ENCODE peak calls at places on chromosomes 5 and 9, in seven cellular contexts. D, W, R, F, L, H and Y are unnamed samples.

GRCh38 chr9:93576296-93577044 is at the start of gene PHF2:
- DNase-seq in D (no peak), W (no peak), R (no peak), F (no peak), L (peak), H (peak), Y (no peak)

GRCh38 chr5:118554991-118555390 is 433.4 kb downstream of the DTWD2 start:
- DNase-seq in D (no peak), W (no peak), R (no peak), F (no peak), L (no peak), H (no peak), Y (no peak)

GRCh38 chr9:121566401-121567141 is 66.9 kb upstream of the GGTA1 start:
- DNase-seq in D (peak), W (peak), R (no peak), F (no peak), L (peak), H (no peak), Y (no peak)

GRCh38 chr9:120931278-120932085 is 4.9 kb upstream of the TRAF1 start:
- DNase-seq in D (peak), W (peak), R (peak), F (peak), L (peak), H (no peak), Y (no peak)

GRCh38 chr9:133787749-133788015 is 49.5 kb upstream of the SARDH start:
- DNase-seq in D (no peak), W (peak), R (no peak), F (no peak), L (no peak), H (peak), Y (no peak)

GRCh38 chr5:119386945-119387344 is 31.1 kb downstream of the TNFAIP8 start:
- DNase-seq in D (no peak), W (peak), R (no peak), F (peak), L (peak), H (no peak), Y (no peak)

GRCh38 chr9:133768859-133769510 is 30.8 kb upstream of the SARDH start:
- DNase-seq in D (no peak), W (no peak), R (no peak), F (peak), L (no peak), H (peak), Y (no peak)

GRCh38 chr9:103649086-103649485 is 445.0 kb upstream of the SMC2 start:
- DNase-seq in D (no peak), W (no peak), R (no peak), F (no peak), L (peak), H (no peak), Y (no peak)

GRCh38 chr5:55223219-55223987 is 3.7 kb downstream of the MCIDAS start:
- DNase-seq in D (no peak), W (no peak), R (no peak), F (no peak), L (no peak), H (no peak), Y (no peak)

GRCh38 chr9:15697459-15697858 is 144.6 kb downstream of the CCDC171 start:
- DNase-seq in D (peak), W (peak), R (peak), F (peak), L (peak), H (no peak), Y (peak)

GRCh38 chr5:74469234-74469972 is 171.1 kb downstream of the ENC1 start:
- DNase-seq in D (no peak), W (no peak), R (no peak), F (no peak), L (no peak), H (no peak), Y (no peak)

GRCh38 chr9:34085581-34086500 is 37.2 kb upstream of the UBAP2 start:
- DNase-seq in D (no peak), W (no peak), R (no peak), F (no peak), L (no peak), H (no peak), Y (no peak)

GRCh38 chr9:97923529-97924108 is 1.3 kb upstream of the TRMO start:
- DNase-seq in D (peak), W (peak), R (peak), F (peak), L (peak), H (no peak), Y (no peak)

GRCh38 chr5:173613433-173614144 is 2.9 kb downstream of the BOD1 start:
- DNase-seq in D (no peak), W (no peak), R (no peak), F (no peak), L (no peak), H (no peak), Y (no peak)
- H3K4me3 ChIP-seq in D (no peak), W (peak), R (peak), F (no peak), L (no peak), H (no peak), Y (no peak)

GRCh38 chr5:134511796-134512660 is 13.4 kb upstream of the JADE2 start:
- DNase-seq in D (peak), W (peak), R (no peak), F (peak), L (peak), H (peak), Y (no peak)
- TF ChIP-seq CTCF in D (peak), W (peak), R (no peak), F (no peak), L (peak), H (peak), Y (no peak)

DNA sequence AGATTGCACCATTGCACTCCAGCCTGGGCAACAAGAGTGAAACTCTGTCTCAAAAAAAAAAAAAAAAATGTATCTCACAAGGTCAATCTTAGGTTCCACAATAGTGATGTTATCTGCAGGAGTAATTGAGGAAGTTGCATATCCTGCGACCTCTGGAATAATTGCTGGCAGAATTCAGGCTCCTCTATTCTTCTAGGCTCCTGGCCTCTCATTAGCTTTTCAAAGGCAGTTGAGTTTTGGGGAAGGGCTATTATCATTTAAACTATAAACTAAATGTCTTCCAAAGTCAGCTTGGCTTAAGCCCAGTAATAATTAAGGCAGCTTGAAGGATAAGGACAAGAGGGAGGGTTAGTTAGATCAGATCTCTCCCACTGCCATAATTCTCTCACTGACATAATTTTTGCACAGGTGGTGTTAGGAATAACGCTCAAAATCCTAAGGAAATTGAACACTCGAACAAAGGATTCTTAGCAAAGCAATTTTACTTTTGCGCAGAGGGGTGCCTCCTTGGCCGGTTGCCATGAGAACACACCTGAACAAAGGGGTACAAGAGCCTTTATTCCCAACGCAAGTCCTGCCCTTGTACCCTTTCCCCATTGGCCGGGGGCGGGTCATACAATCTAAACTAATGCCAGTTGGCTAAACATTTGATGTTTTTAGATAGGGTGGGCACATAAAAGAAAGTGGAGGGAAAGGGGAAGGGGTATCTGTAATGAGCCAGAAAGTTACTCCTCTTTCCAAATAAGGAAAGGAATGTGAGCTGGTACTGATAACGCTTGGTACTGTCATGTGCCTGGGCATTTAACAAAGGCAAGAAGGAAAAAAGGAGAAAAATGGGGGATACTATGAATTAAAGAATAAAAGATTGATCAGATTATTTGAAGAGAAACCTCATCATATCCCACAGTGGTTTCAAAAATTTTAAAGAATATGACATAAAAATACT is 106.4 kb upstream of the CCNG1 start:
- DNase-seq in D (no peak), W (no peak), R (no peak), F (no peak), L (no peak), H (no peak), Y (no peak)
- H3K4me3 ChIP-seq in D (no peak), W (no peak), R (no peak), F (no peak), L (no peak), H (no peak), Y (no peak)

DNA sequence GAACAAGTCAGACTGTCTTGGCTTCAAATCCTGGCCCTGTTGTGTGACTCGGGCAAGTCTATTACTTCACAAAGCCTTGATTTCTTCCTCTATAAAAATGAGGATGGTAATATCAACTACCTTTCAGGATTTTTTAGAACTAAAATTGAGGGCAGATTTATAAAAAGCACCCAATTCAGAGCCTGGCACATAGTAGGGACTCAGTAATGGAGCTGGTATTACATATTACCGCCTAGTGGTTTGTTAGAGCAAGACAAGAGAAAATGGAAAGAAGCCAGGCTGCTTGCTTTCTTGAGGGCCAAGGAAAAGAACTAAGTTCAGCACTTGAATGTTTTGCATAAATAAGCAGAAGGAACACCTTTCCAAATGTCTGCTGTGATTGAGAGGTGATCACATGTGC is 19.4 kb downstream of the ZNF346 start:
- DNase-seq in D (no peak), W (no peak), R (no peak), F (no peak), L (no peak), H (no peak), Y (no peak)
- TF ChIP-seq CTCF in D (no peak), W (no peak), R (no peak), F (no peak), L (no peak), H (no peak), Y (no peak)

GRCh38 chr5:150496534-150496933 is 11.4 kb upstream of the NDST1 start:
- DNase-seq in D (no peak), W (no peak), R (no peak), F (no peak), L (no peak), H (no peak), Y (no peak)

GRCh38 chr5:150498971-150499370 is 9.0 kb upstream of the NDST1 start:
- DNase-seq in D (no peak), W (no peak), R (no peak), F (no peak), L (no peak), H (no peak), Y (no peak)

GRCh38 chr5:150497274-150497988 is 10.5 kb upstream of the NDST1 start:
- DNase-seq in D (peak), W (peak), R (peak), F (peak), L (peak), H (peak), Y (no peak)

GRCh38 chr5:150498501-150498900 is 9.4 kb upstream of the NDST1 start:
- DNase-seq in D (no peak), W (no peak), R (no peak), F (no peak), L (no peak), H (no peak), Y (no peak)

DNA sequence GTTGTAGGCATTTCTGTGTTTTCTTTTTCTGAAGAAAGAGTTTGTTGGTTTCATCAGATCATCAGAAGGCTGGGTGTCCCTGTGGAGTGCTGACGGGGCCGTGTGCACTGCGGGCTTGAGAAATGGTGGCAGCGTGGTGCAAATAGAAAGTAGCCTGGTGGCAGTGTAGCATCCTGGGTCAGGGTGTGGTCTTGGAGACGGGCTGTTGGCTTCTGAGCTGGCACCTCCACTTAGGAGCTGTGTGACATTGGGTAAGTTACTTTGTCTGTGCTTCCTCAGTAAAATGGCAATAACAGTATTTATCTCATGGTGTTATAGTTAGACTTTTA is 10.0 kb upstream of the NDST1 start:
- DNase-seq in D (no peak), W (no peak), R (no peak), F (no peak), L (no peak), H (no peak), Y (no peak)
- H3K4me3 ChIP-seq in D (peak), W (peak), R (peak), F (no peak), L (no peak), H (no peak), Y (peak)

GRCh38 chr5:101535626-101536025 is 632.5 kb upstream of the ST8SIA4 start:
- DNase-seq in D (no peak), W (peak), R (no peak), F (no peak), L (no peak), H (no peak), Y (no peak)
- TF ChIP-seq CTCF in D (no peak), W (no peak), R (no peak), F (no peak), L (no peak), H (no peak), Y (no peak)

DNA sequence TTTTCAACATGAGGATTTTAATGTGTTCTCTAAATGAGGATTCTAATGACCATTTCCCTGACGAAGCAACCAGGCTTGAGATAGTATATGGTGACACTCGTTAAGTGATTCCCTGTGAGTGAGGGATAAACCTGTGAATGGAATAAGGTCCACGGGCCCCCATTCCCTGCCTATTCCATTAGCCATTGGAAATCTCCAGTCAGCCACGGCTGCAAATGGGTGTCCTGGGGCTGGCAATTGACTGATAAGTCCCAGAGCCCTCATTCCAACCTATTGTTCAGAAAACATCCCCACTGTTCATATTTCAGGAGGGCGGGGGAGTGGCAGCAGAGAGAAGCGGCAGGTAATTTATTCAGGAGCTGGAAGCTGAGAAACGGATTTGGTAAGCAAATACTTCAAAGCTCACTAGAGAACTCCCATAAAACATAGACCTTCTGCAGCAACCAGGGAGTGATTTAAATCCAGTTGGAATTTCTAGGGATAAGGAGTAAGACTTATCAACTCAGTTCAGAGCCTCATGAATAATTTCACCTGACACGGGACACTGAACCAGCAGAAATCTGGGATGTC is 42.0 kb downstream of the TMEM174 start:
- DNase-seq in D (no peak), W (no peak), R (no peak), F (no peak), L (no peak), H (no peak), Y (no peak)
- H3K4me3 ChIP-seq in D (no peak), W (no peak), R (no peak), F (no peak), L (no peak), H (no peak), Y (no peak)